ENCODE peak calls at places on chromosome 22, in seven cellular contexts. D is lower leg skin, V is IMR-90, T is NB4, B is A549, R is HCT116, O is upper lobe of left lung. I is an unnamed sample.

GRCh38 chr22:44364750-44365118 is 52.0 kb upstream of the SHISAL1 start:
- DNase-seq in D (peak), V (no peak), T (no peak), B (no peak), R (no peak), O (no peak), I (no peak)

GRCh38 chr22:29726104-29726503 is 6.3 kb downstream of the CABP7 start:
- DNase-seq in D (no peak), V (no peak), T (no peak), B (no peak), R (no peak), O (no peak), I (no peak)

GRCh38 chr22:20212754-20213699 is 55.1 kb downstream of the RTN4R start:
- DNase-seq in D (no peak), V (no peak), T (no peak), B (no peak), R (no peak), O (no peak), I (no peak)

GRCh38 chr22:33850724-33851123 is 69.6 kb downstream of the LARGE1 start:
- DNase-seq in D (no peak), V (no peak), T (no peak), B (no peak), R (no peak), O (no peak), I (no peak)

GRCh38 chr22:43631846-43632245 is 180.3 kb downstream of the EFCAB6 start:
- DNase-seq in D (peak), V (no peak), T (no peak), B (no peak), R (no peak), O (no peak), I (no peak)

GRCh38 chr22:20520093-20520511 is 12.7 kb downstream of the MED15 start:
- DNase-seq in D (no peak), V (peak), T (no peak), B (no peak), R (no peak), O (no peak), I (no peak)

GRCh38 chr22:44448271-44448780 is 49.7 kb downstream of the RTL6 start:
- DNase-seq in D (peak), V (peak), T (no peak), B (peak), R (no peak), O (peak), I (peak)

GRCh38 chr22:43830931-43831560 is 18.9 kb upstream of the EFCAB6 start:
- DNase-seq in D (no peak), V (no peak), T (no peak), B (no peak), R (no peak), O (no peak), I (no peak)

GRCh38 chr22:44888491-44888941 is 121.3 kb downstream of the PHF21B start:
- DNase-seq in D (peak), V (no peak), T (no peak), B (no peak), R (no peak), O (no peak), I (no peak)

GRCh38 chr22:30182365-30182764 is 64.2 kb downstream of the LIF start:
- DNase-seq in D (no peak), V (peak), T (no peak), B (no peak), R (no peak), O (no peak), I (no peak)

GRCh38 chr22:41092847-41093371 is 517 bp downstream of the EP300 start:
- DNase-seq in D (peak), V (peak), T (peak), B (peak), R (no peak), O (no peak), I (peak)

GRCh38 chr22:35883028-35883620 is 145.5 kb downstream of the RBFOX2 start:
- DNase-seq in D (no peak), V (peak), T (no peak), B (peak), R (peak), O (no peak), I (no peak)

GRCh38 chr22:35312198-35313059 is 12.7 kb downstream of the TOM1 start:
- DNase-seq in D (peak), V (peak), T (peak), B (no peak), R (peak), O (no peak), I (no peak)

GRCh38 chr22:19805821-19806212 is 45.2 kb downstream of the TBX1 start:
- DNase-seq in D (peak), V (no peak), T (no peak), B (no peak), R (no peak), O (no peak), I (no peak)

GRCh38 chr22:45036154-45036553 is 26.3 kb upstream of the PHF21B start:
- DNase-seq in D (no peak), V (peak), T (no peak), B (no peak), R (no peak), O (no peak), I (no peak)

GRCh38 chr22:32042924-32043323 is at the start of gene SLC5A1:
- DNase-seq in D (peak), V (no peak), T (no peak), B (no peak), R (no peak), O (peak), I (no peak)

GRCh38 chr22:38109391-38110000 is 988 bp downstream of the BAIAP2L2 start:
- DNase-seq in D (no peak), V (no peak), T (no peak), B (peak), R (no peak), O (no peak), I (no peak)

GRCh38 chr22:42427211-42427610 is 5.0 kb downstream of the NFAM1 start:
- DNase-seq in D (no peak), V (no peak), T (no peak), B (no peak), R (no peak), O (no peak), I (no peak)

GRCh38 chr22:35839811-35840739 is 122.4 kb downstream of the APOL5 start:
- DNase-seq in D (peak), V (peak), T (peak), B (peak), R (peak), O (peak), I (peak)

GRCh38 chr22:30833328-30833727 is 135.2 kb downstream of the MORC2 start:
- DNase-seq in D (no peak), V (no peak), T (no peak), B (peak), R (no peak), O (no peak), I (no peak)

GRCh38 chr22:29096736-29097669 is 24.2 kb downstream of the KREMEN1 start:
- DNase-seq in D (no peak), V (peak), T (no peak), B (no peak), R (no peak), O (no peak), I (no peak)

GRCh38 chr22:20209761-20210250 is 58.3 kb downstream of the RTN4R start:
- DNase-seq in D (no peak), V (no peak), T (no peak), B (no peak), R (no peak), O (no peak), I (no peak)

GRCh38 chr22:36405671-36406070 is 17.9 kb upstream of the MYH9 start:
- DNase-seq in D (no peak), V (no peak), T (peak), B (no peak), R (no peak), O (peak), I (no peak)

GRCh38 chr22:29265929-29266328 is 1.9 kb downstream of the RHBDD3 start:
- DNase-seq in D (no peak), V (no peak), T (no peak), B (no peak), R (no peak), O (no peak), I (no peak)

GRCh38 chr22:37222440-37222971 is 10.2 kb upstream of the SSTR3 start:
- DNase-seq in D (no peak), V (no peak), T (peak), B (no peak), R (no peak), O (no peak), I (no peak)

GRCh38 chr22:20440637-20441591 is 3.3 kb upstream of the SCARF2 start:
- DNase-seq in D (peak), V (no peak), T (no peak), B (no peak), R (no peak), O (no peak), I (no peak)

GRCh38 chr22:43515902-43516301 is 104.1 kb downstream of the MPPED1 start:
- DNase-seq in D (no peak), V (no peak), T (no peak), B (no peak), R (no peak), O (no peak), I (no peak)

GRCh38 chr22:43296279-43296902 is 46.8 kb downstream of the SCUBE1 start:
- DNase-seq in D (no peak), V (no peak), T (no peak), B (no peak), R (no peak), O (no peak), I (no peak)

GRCh38 chr22:41517172-41518047 is 26.9 kb downstream of the POLR3H start:
- DNase-seq in D (peak), V (peak), T (peak), B (peak), R (no peak), O (peak), I (peak)

GRCh38 chr22:30591191-30591587 is 521 bp downstream of the PES1 start:
- DNase-seq in D (no peak), V (peak), T (no peak), B (no peak), R (no peak), O (no peak), I (no peak)

GRCh38 chr22:44828193-44828592 is 75.8 kb downstream of the ARHGAP8 start:
- DNase-seq in D (no peak), V (no peak), T (peak), B (peak), R (no peak), O (no peak), I (no peak)

GRCh38 chr22:26585104-26585790 is 4.7 kb downstream of the TPST2 start:
- DNase-seq in D (peak), V (peak), T (no peak), B (peak), R (no peak), O (peak), I (no peak)

GRCh38 chr22:32818446-32819115 is 17.1 kb downstream of the TIMP3 start:
- DNase-seq in D (peak), V (no peak), T (no peak), B (no peak), R (no peak), O (no peak), I (no peak)

GRCh38 chr22:24146791-24147353 is 34.4 kb upstream of the SUSD2 start:
- DNase-seq in D (no peak), V (peak), T (peak), B (no peak), R (no peak), O (no peak), I (peak)

GRCh38 chr22:31818481-31819392 is 64.9 kb downstream of the DEPDC5 start:
- DNase-seq in D (no peak), V (peak), T (peak), B (peak), R (no peak), O (no peak), I (no peak)

GRCh38 chr22:19871023-19871844 is 16.6 kb upstream of the GNB1L start:
- DNase-seq in D (peak), V (no peak), T (no peak), B (no peak), R (no peak), O (peak), I (peak)

GRCh38 chr22:46067159-46068111 is 82.9 kb upstream of the PPARA start:
- DNase-seq in D (peak), V (no peak), T (no peak), B (no peak), R (no peak), O (peak), I (peak)
- H3K4me3 ChIP-seq in D (no peak), V (no peak), T (no peak), B (peak), R (peak), O (peak), I (peak)

DNA sequence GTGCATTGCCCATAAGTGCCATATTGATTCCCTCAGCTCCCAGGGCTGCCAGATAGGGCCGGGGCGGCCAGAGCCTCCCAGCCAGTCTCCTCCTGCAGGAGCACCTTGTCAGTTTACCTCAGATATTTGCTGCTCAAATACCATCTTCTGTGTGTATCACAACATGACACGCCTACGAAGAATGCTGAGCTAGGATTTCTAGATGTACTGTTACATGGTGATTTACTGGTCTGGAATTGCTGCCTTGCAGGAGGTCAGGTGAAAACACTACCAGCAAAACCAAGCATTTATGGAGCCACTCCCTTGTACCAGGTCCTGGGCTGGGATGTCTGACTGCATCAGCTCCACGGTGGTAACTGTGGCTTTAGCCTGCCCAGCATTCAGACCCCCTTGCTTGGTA is 11.8 kb downstream of the MICAL3 start:
- DNase-seq in D (peak), V (peak), T (no peak), B (no peak), R (no peak), O (no peak), I (no peak)
- TF ChIP-seq POLR2A in D (no peak), V (no peak), T (no peak), B (no peak), R (no peak), O (no peak), I (no peak)

DNA sequence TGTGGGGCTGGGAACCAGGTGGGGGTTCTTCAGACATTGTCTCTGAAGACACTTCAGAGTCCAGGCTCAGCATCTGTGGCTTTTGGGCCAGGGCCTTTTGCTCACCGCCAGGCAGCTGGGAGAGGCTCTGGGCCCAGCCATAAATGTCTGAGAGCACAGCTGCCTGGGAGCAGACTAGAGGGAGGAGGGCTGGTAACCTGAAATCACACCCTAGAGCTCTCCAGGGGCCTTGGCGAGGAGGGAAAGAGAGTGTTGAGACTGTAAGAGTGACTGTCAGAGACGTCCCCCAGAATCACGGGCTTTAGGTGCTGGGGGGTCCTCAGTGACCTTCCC is 4.1 kb downstream of the TRABD start:
- DNase-seq in D (no peak), V (no peak), T (no peak), B (no peak), R (no peak), O (no peak), I (no peak)
- H3K4me3 ChIP-seq in D (no peak), V (no peak), T (peak), B (peak), R (peak), O (peak), I (peak)

GRCh38 chr22:22037229-22037628 is 54.6 kb upstream of the TOP3B start:
- DNase-seq in D (no peak), V (no peak), T (no peak), B (no peak), R (no peak), O (no peak), I (no peak)
- TF ChIP-seq POLR2A in D (no peak), V (no peak), T (no peak), B (no peak), R (no peak), O (no peak), I (no peak)

GRCh38 chr22:50017701-50018224 is 5.2 kb upstream of the IL17REL start:
- DNase-seq in D (no peak), V (no peak), T (no peak), B (no peak), R (no peak), O (no peak), I (no peak)

GRCh38 chr22:50020606-50021005 is 8.0 kb upstream of the IL17REL start:
- DNase-seq in D (no peak), V (no peak), T (no peak), B (no peak), R (no peak), O (no peak), I (no peak)

GRCh38 chr22:50019316-50019715 is 6.8 kb upstream of the IL17REL start:
- DNase-seq in D (no peak), V (no peak), T (no peak), B (no peak), R (no peak), O (no peak), I (no peak)

GRCh38 chr22:50016988-50017700 is 4.6 kb upstream of the IL17REL start:
- DNase-seq in D (no peak), V (no peak), T (no peak), B (no peak), R (no peak), O (peak), I (no peak)

DNA sequence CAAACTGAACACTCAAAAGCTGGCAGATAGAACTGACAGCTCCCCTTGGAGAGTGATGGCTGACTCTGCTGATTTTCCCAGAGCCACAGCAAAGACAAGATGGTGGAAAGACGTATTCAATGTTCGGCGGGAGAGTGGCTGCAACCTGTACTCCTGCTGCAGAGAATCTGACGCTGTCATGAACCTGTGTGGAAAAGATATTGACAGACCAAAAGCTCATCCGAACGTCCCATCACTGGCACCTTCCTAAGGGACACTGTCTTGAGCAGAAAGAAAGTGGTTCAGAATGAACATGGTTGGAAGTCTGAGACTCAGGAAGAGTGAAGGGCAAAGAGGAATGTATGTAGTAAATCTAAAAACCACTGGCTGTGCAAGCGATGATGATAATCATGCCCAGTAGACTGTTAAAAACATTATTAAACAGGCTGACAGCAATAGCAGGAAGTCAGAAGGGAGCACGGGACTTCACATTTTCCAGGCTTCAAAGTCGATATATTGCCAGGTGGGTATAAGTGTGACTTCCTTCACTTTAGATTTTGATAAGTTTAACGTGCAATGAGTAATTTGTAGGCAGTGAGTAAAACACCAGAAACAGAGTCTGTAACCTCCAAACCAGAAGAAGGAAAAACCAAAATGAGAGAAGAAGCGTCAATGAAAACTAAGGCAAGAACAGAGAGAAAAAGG is 6.2 kb upstream of the IL17REL start:
- DNase-seq in D (no peak), V (no peak), T (no peak), B (no peak), R (no peak), O (no peak), I (no peak)
- H3K4me3 ChIP-seq in D (no peak), V (no peak), T (no peak), B (no peak), R (no peak), O (no peak), I (no peak)

GRCh38 chr22:39527481-39527961 is 5.0 kb downstream of the RPS19BP1 start:
- DNase-seq in D (no peak), V (peak), T (no peak), B (no peak), R (no peak), O (peak), I (no peak)
- TF ChIP-seq POLR2A in D (no peak), V (no peak), T (no peak), B (no peak), R (no peak), O (no peak), I (no peak)

GRCh38 chr22:46537946-46538815 is 761 bp upstream of the CELSR1 start:
- DNase-seq in D (no peak), V (peak), T (peak), B (peak), R (no peak), O (no peak), I (no peak)
- H3K4me3 ChIP-seq in D (peak), V (peak), T (peak), B (peak), R (peak), O (peak), I (peak)

GRCh38 chr22:48494968-48495750 is 1332.5 kb downstream of the BRD1 start:
- DNase-seq in D (peak), V (no peak), T (no peak), B (no peak), R (no peak), O (peak), I (no peak)
- TF ChIP-seq POLR2A in D (no peak), V (no peak), T (no peak), B (no peak), R (no peak), O (no peak), I (no peak)

GRCh38 chr22:23142546-23143105 is 836 bp upstream of the RSPH14 start:
- DNase-seq in D (no peak), V (no peak), T (no peak), B (no peak), R (no peak), O (no peak), I (no peak)

GRCh38 chr22:23146842-23147205 is 1.5 kb downstream of the RAB36 start:
- DNase-seq in D (no peak), V (no peak), T (no peak), B (no peak), R (no peak), O (no peak), I (no peak)

GRCh38 chr22:23143119-23143518 is 1.3 kb upstream of the RSPH14 start:
- DNase-seq in D (no peak), V (no peak), T (no peak), B (no peak), R (no peak), O (no peak), I (no peak)

GRCh38 chr22:23144432-23144831 is 845 bp upstream of the RAB36 start:
- DNase-seq in D (no peak), V (no peak), T (no peak), B (no peak), R (no peak), O (no peak), I (no peak)

GRCh38 chr22:23144926-23145906 is at the start of gene RAB36:
- DNase-seq in D (peak), V (peak), T (peak), B (peak), R (peak), O (peak), I (peak)
- H3K4me3 ChIP-seq in D (peak), V (peak), T (no peak), B (peak), R (peak), O (peak), I (peak)